ENCODE peak calls at places on chromosomes 7 and 10, in four cellular contexts. K, N, S and J are unnamed samples. For H3K9me3, the result is how much of the 10 kb centered on the place peaks cover.

GRCh38 chr7:130008941-130009847 is 42.0 kb downstream of the ZC3HC1 start:
- DNase-seq in S (peak), N (peak), K (no peak), J (no peak)

GRCh38 chr7:51426163-51426562 is 109.6 kb upstream of the COBL start:
- DNase-seq in S (no peak), N (no peak), K (no peak), J (no peak)

GRCh38 chr7:143375298-143376034 is 5.7 kb upstream of the ZYX start:
- DNase-seq in K (peak), N (no peak), S (no peak), J (no peak)

GRCh38 chr10:101215397-101216206 is 13.7 kb downstream of the LBX1 start:
- DNase-seq in N (no peak), K (no peak), S (no peak), J (no peak)

GRCh38 chr10:62638062-62638477 is 166.4 kb upstream of the ADO start:
- DNase-seq in S (no peak), N (no peak), K (no peak), J (no peak)

GRCh38 chr10:103491729-103492364 is 1.7 kb upstream of the NEURL1 start:
- DNase-seq in N (no peak), S (peak), K (no peak), J (no peak)

GRCh38 chr10:4775808-4776207 is 50.2 kb upstream of the AKR1E2 start:
- DNase-seq in S (no peak), N (no peak), K (no peak), J (no peak)

GRCh38 chr10:28841625-28842024 is 164.3 kb downstream of the BAMBI start:
- DNase-seq in N (no peak), S (no peak), K (no peak), J (no peak)

GRCh38 chr7:424961-425793 is 94.5 kb downstream of the PDGFA start:
- DNase-seq in K (no peak), N (peak), S (no peak), J (no peak)

GRCh38 chr7:39228946-39229345 is 251.2 kb downstream of the POU6F2 start:
- DNase-seq in N (no peak), K (no peak), S (no peak), J (no peak)

GRCh38 chr10:98790817-98791216 is 344.1 kb upstream of the HPS1 start:
- DNase-seq in K (no peak), N (no peak), S (peak), J (no peak)

GRCh38 chr7:43328785-43329380 is 216.4 kb downstream of the HECW1 start:
- DNase-seq in K (no peak), N (no peak), S (no peak), J (no peak)

GRCh38 chr7:121083790-121084251 is 95.3 kb downstream of the CPED1 start:
- DNase-seq in N (no peak), K (no peak), S (no peak), J (no peak)

GRCh38 chr10:983401-983800 is 4.8 kb upstream of the GTPBP4 start:
- DNase-seq in N (no peak), K (no peak), S (no peak), J (no peak)

GRCh38 chr7:6228865-6229264 is 43.6 kb downstream of the CYTH3 start:
- DNase-seq in K (no peak), S (peak), N (no peak), J (no peak)

GRCh38 chr10:113520606-113521481 is 32.0 kb upstream of the HABP2 start:
- DNase-seq in K (no peak), N (peak), S (peak), J (peak)

GRCh38 chr10:71292624-71293445 is 26.2 kb upstream of the SLC29A3 start:
- DNase-seq in N (no peak), K (no peak), S (no peak), J (no peak)

GRCh38 chr10:33217854-33218253 is 116.6 kb downstream of the NRP1 start:
- DNase-seq in S (no peak), K (no peak), N (no peak), J (no peak)

GRCh38 chr7:51029586-51030230 is 247.0 kb upstream of the GRB10 start:
- DNase-seq in S (no peak), K (no peak), N (no peak), J (no peak)

GRCh38 chr7:79157281-79157680 is 296.2 kb downstream of the MAGI2 start:
- DNase-seq in S (no peak), N (no peak), K (no peak), J (no peak)

GRCh38 chr7:71695189-71695588 is 563.2 kb downstream of the GALNT17 start:
- DNase-seq in K (no peak), N (no peak), S (no peak), J (no peak)

GRCh38 chr10:71584902-71585578 is 134.5 kb downstream of the C10orf105 start:
- DNase-seq in S (no peak), N (no peak), K (no peak), J (no peak)

GRCh38 chr7:80172387-80172786 is 37.8 kb downstream of the GNAI1 start:
- DNase-seq in K (no peak), S (no peak), N (no peak), J (no peak)

GRCh38 chr10:105094048-105094447 is 453.0 kb downstream of the SORCS3 start:
- DNase-seq in N (no peak), K (no peak), S (no peak), J (no peak)

GRCh38 chr10:69088471-69088769 is 517 bp downstream of the SRGN start:
- DNase-seq in S (no peak), N (no peak), K (peak), J (no peak)

GRCh38 chr7:2521341-2521745 is 1.8 kb downstream of the LFNG start:
- DNase-seq in N (no peak), K (no peak), S (no peak), J (no peak)

GRCh38 chr10:91424016-91424415 is 13.9 kb downstream of the HECTD2 start:
- DNase-seq in S (no peak), K (no peak), N (no peak), J (no peak)

GRCh38 chr7:36288501-36288900 is 101.2 kb upstream of the ANLN start:
- DNase-seq in K (no peak), N (no peak), S (no peak), J (no peak)

GRCh38 chr7:36285276-36285675 is 104.4 kb upstream of the ANLN start:
- DNase-seq in K (no peak), S (no peak), N (no peak), J (no peak)

GRCh38 chr7:36287371-36288241 is 102.1 kb upstream of the ANLN start:
- DNase-seq in S (no peak), K (peak), N (peak), J (no peak)

GRCh38 chr7:36286241-36286640 is 103.4 kb upstream of the ANLN start:
- DNase-seq in N (no peak), S (no peak), K (peak), J (no peak)

GRCh38 chr7:36286688-36287087 is 103.0 kb upstream of the ANLN start:
- DNase-seq in N (no peak), S (no peak), K (no peak), J (no peak)
- H3K27ac ChIP-seq in N (no peak), S (no peak), K (peak), J (peak)

GRCh38 chr10:90167174-90168064 is 466.0 kb downstream of the KIF20B start:
- DNase-seq in N (no peak), S (no peak), K (no peak), J (no peak)
- H3K9me3 ChIP-seq in N (under half), S (under half), K (under half), J (under half)

DNA sequence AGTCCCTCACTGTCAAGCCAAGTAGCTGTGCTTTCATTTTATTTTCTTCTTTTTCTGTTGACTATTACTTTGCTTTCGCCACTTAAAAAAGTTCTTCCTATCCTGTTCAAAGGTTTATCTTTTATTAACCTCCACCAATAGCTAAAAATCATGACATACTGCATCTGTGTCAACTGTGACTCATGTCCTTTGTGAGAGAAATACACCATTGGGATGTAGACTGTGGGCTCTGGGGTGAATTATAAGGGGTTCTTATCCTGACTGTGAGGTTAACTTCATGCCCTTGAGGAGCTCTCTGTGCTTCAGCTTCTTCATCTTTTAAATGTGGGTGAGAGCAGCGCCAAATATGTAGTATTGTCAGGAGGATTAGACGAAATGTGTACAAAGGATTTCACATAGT is 71.9 kb upstream of the ANKRD30A start:
- DNase-seq in K (no peak), S (no peak), N (no peak), J (no peak)
- H3K27ac ChIP-seq in K (no peak), S (no peak), N (no peak), J (no peak)

GRCh38 chr7:64999165-65000004 is 7.1 kb downstream of the ERV3-1 start:
- DNase-seq in N (no peak), K (no peak), S (peak), J (no peak)
- H3K9me3 ChIP-seq in N (under half), K (under half), S (under half), J (under half)

GRCh38 chr7:64544010-64544409 is 18.9 kb downstream of the ZNF680 start:
- DNase-seq in S (no peak), K (no peak), N (no peak), J (no peak)

GRCh38 chr7:64541438-64542359 is 21.2 kb downstream of the ZNF680 start:
- DNase-seq in K (no peak), N (peak), S (no peak), J (no peak)
- H3K27ac ChIP-seq in K (no peak), N (peak), S (no peak), J (peak)

DNA sequence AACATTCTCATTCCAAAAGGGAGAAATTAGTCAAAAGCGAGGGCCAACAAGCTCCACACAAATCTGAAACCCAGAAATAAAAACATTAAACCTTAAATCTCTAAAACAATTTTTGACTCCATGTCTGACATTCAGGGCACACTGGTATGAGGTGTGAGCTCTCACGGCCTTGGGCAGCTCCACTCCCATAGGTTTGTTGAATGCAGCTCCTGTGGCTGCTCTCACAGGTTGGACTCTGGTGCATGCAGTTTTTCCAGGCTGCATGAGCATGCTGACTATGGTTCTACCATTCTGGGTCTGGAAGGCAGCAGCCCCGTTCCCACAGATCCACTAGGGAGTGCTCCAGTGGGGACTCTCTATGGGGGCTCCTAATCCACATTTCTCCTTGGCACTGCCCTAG is 887.1 kb upstream of the GHITM start:
- DNase-seq in K (no peak), N (no peak), S (no peak), J (no peak)
- H3K9me3 ChIP-seq in K (under half), N (under half), S (under half), J (under half)

DNA sequence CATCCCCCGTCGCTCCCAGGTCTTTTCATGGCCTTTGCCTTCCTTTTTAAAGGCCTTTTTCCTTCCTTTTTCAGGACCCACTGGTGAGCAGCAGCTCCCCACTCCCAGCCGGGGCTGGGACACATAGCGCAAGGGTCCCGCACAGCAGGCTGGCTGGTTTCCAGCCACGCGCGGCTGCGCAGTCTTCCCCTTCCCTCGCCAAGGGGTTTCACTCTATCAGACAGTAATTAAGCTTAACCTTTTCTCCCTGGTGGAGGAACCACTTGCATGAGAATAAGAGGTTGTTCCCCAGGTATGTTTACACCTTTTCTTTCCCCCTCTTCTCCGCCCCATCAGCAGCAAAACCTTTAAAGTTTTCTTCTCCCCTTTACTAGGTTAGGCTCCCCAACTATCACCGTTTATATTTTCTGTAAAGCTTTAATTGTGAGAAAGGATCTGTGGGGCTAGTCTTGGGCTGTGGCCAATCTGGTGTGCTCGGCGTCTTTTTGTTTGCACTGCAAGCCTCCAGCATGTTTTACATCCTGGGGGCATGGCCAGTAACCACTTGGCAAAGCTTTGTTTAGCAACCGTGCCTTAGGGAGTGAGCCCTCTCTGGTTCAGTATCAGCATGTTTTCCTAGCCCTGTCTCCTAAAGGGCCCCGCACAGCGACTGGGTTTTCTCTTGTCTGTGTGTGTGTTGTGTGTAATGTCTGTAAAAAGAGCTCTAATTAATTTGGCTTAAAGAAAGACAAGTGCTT is 219.6 kb downstream of the PHF14 start:
- DNase-seq in K (no peak), S (peak), N (no peak), J (no peak)
- H3K27ac ChIP-seq in K (no peak), S (peak), N (no peak), J (no peak)

GRCh38 chr7:55939514-55940123 is 12.1 kb upstream of the MRPS17 start:
- DNase-seq in N (no peak), K (no peak), S (no peak), J (no peak)
- H3K9me3 ChIP-seq in N (under half), K (under half), S (under half), J (under half)